ENCODE peak calls at places on chromosomes 12 and 14, in four cellular contexts. F is A549; X is stimulated activated CD8-positive, alpha-beta memory T cell treated with anti-CD3 and anti-CD28 coated beads, Interleukin-7, amount 100 ng/mL, for 24 hours; W is stimulated activated CD4-positive, alpha-beta T cell treated with anti-CD3 and anti-CD28 coated beads, Interleukin-12 subunit alpha, Interleukin-12 subunit beta, amount 100 ng/mL, for 24 hours. Y is an unnamed sample.

GRCh38 chr12:49882248-49882850 is 21.4 kb downstream of the FAIM2 start:
- DNase-seq in F (no peak), X (no peak), W (no peak), Y (no peak)

GRCh38 chr14:49677643-49678042 is 10.4 kb downstream of the POLE2 start:
- DNase-seq in F (no peak), X (no peak), W (no peak), Y (no peak)

GRCh38 chr12:121218588-121219352 is 8.8 kb downstream of the P2RX4 start:
- DNase-seq in F (no peak), X (no peak), W (no peak), Y (no peak)

GRCh38 chr12:12983420-12984035 is 16.5 kb downstream of the HEBP1 start:
- DNase-seq in F (peak), X (no peak), W (no peak), Y (peak)

GRCh38 chr14:61565836-61566536 is 129.3 kb upstream of the HIF1A start:
- DNase-seq in F (peak), X (no peak), W (no peak), Y (no peak)

GRCh38 chr12:109241936-109242335 is 67.1 kb downstream of the FOXN4 start:
- DNase-seq in F (no peak), X (no peak), W (no peak), Y (no peak)

GRCh38 chr14:104967414-104968152 is 10.6 kb downstream of the AHNAK2 start:
- DNase-seq in F (peak), X (no peak), W (no peak), Y (no peak)

GRCh38 chr12:112018571-112019237 is 5.5 kb downstream of the ERP29 start:
- DNase-seq in F (no peak), X (no peak), W (no peak), Y (peak)

GRCh38 chr14:56004807-56005579 is 113.2 kb upstream of the PELI2 start:
- DNase-seq in F (peak), X (no peak), W (no peak), Y (no peak)

GRCh38 chr12:106226884-106227640 is 20.8 kb downstream of the CKAP4 start:
- DNase-seq in F (peak), X (no peak), W (no peak), Y (peak)

GRCh38 chr12:122855985-122856831 is 21.0 kb downstream of the HIP1R start:
- DNase-seq in F (no peak), X (no peak), W (no peak), Y (no peak)

GRCh38 chr14:58738189-58738836 is 100.6 kb downstream of the DACT1 start:
- DNase-seq in F (peak), X (no peak), W (no peak), Y (no peak)

GRCh38 chr12:4555804-4556203 is 6.2 kb upstream of the DYRK4 start:
- DNase-seq in F (no peak), X (no peak), W (no peak), Y (no peak)

GRCh38 chr12:64097346-64098105 is 124.6 kb downstream of the KICS2 start:
- DNase-seq in F (no peak), X (no peak), W (no peak), Y (no peak)

GRCh38 chr12:121227294-121227693 is 17.4 kb downstream of the P2RX4 start:
- DNase-seq in F (no peak), X (no peak), W (no peak), Y (no peak)

GRCh38 chr12:79557690-79558315 is 133.0 kb downstream of the PAWR start:
- DNase-seq in F (no peak), X (no peak), W (no peak), Y (no peak)

GRCh38 chr12:72499244-72499643 is 227.1 kb downstream of the TRHDE start:
- DNase-seq in F (no peak), X (no peak), W (no peak), Y (no peak)